ENCODE peak calls at places on chromosomes 3 and 15, in five cellular contexts. L is WTC11, Z is GM12878, D is HepG2, T is K562. X is an unnamed sample.

GRCh38 chr3:141769171-141769894 is 6.1 kb downstream of the GRK7 start:
- DNase-seq in Z (no peak), L (no peak), T (peak), D (peak), X (no peak)

GRCh38 chr3:107897471-107898180 is 193.2 kb downstream of the CD47 start:
- DNase-seq in Z (no peak), T (no peak), D (no peak), L (no peak), X (no peak)

GRCh38 chr3:61454806-61455205 is 106.6 kb upstream of the PTPRG start:
- DNase-seq in L (no peak), D (no peak), Z (no peak), T (no peak), X (no peak)

GRCh38 chr15:47551559-47551958 is 165.7 kb upstream of the SEMA6D start:
- DNase-seq in D (no peak), T (no peak), Z (no peak), L (no peak), X (no peak)

GRCh38 chr3:157029365-157029790 is 130.6 kb downstream of the CCNL1 start:
- DNase-seq in Z (peak), L (no peak), D (no peak), T (no peak), X (no peak)

GRCh38 chr3:138448631-138449030 is 14.2 kb downstream of the ESYT3 start:
- DNase-seq in Z (no peak), T (no peak), D (no peak), L (no peak), X (no peak)

GRCh38 chr15:39887832-39888231 is 32.2 kb downstream of the GPR176 start:
- DNase-seq in L (no peak), T (no peak), D (peak), Z (no peak), X (peak)

GRCh38 chr15:83352124-83352523 is 67.7 kb upstream of the BNC1 start:
- DNase-seq in L (no peak), Z (no peak), D (no peak), T (no peak), X (no peak)

GRCh38 chr15:72404356-72404755 is 6.3 kb downstream of the TMEM202 start:
- DNase-seq in D (no peak), T (no peak), L (no peak), Z (no peak), X (no peak)

GRCh38 chr15:64845183-64845611 is 3.5 kb downstream of the PLEKHO2 start:
- DNase-seq in D (no peak), Z (no peak), L (no peak), T (no peak), X (no peak)

GRCh38 chr3:124107491-124107890 is 115.6 kb upstream of the ROPN1 start:
- DNase-seq in D (no peak), L (no peak), Z (no peak), T (no peak), X (no peak)

GRCh38 chr3:62479276-62479675 is 105.9 kb upstream of the FEZF2 start:
- DNase-seq in D (no peak), L (no peak), Z (no peak), T (no peak), X (no peak)

GRCh38 chr3:52248816-52249547 is 3.4 kb downstream of the PPM1M start:
- DNase-seq in T (no peak), L (no peak), Z (no peak), D (no peak), X (no peak)

GRCh38 chr3:114155370-114155821 is 23.5 kb downstream of the DRD3 start:
- DNase-seq in D (peak), L (peak), T (peak), Z (no peak), X (peak)

GRCh38 chr3:158569717-158570244 is 1.2 kb upstream of the MLF1 start:
- DNase-seq in D (no peak), T (no peak), Z (no peak), L (no peak), X (no peak)

GRCh38 chr15:59315914-59316428 is 56.7 kb downstream of the MYO1E start:
- DNase-seq in L (no peak), Z (no peak), T (no peak), D (no peak), X (no peak)

GRCh38 chr15:66706225-66706732 is 4.2 kb downstream of the SMAD6 start:
- DNase-seq in L (peak), Z (no peak), D (no peak), T (peak), X (no peak)

GRCh38 chr3:131597816-131598215 is 95.0 kb upstream of the MRPL3 start:
- DNase-seq in L (no peak), D (peak), T (no peak), Z (no peak), X (no peak)

GRCh38 chr3:16665282-16665741 is 60.1 kb upstream of the DAZL start:
- DNase-seq in L (no peak), T (no peak), D (no peak), Z (no peak), X (peak)

GRCh38 chr15:44726568-44727461 is 9.5 kb upstream of the TRIM69 start:
- DNase-seq in D (peak), T (peak), L (no peak), Z (peak), X (peak)

GRCh38 chr3:55488398-55489055 is 1.4 kb upstream of the WNT5A start:
- DNase-seq in Z (peak), T (peak), D (no peak), L (peak), X (peak)

GRCh38 chr3:102206506-102207145 is 228.2 kb upstream of the ZPLD1 start:
- DNase-seq in L (no peak), Z (no peak), T (no peak), D (no peak), X (no peak)

GRCh38 chr15:40793216-40793989 is 13.5 kb upstream of the ZFYVE19 start:
- DNase-seq in Z (no peak), T (no peak), L (no peak), D (peak), X (peak)

GRCh38 chr3:42830437-42831320 is 21.4 kb downstream of the ACKR2 start:
- DNase-seq in D (peak), Z (no peak), L (peak), T (peak), X (peak)

GRCh38 chr15:74978503-74978902 is 16.9 kb upstream of the SCAMP5 start:
- DNase-seq in T (no peak), Z (no peak), L (no peak), D (no peak), X (no peak)

GRCh38 chr3:69948246-69948862 is 51.2 kb upstream of the SAMMSON start:
- DNase-seq in L (no peak), D (peak), T (peak), Z (no peak), X (no peak)

GRCh38 chr3:5465183-5465582 is 277.7 kb downstream of the EDEM1 start:
- DNase-seq in T (no peak), Z (no peak), L (no peak), D (no peak), X (no peak)

GRCh38 chr3:56192001-56192400 is 276.3 kb downstream of the ERC2 start:
- DNase-seq in D (no peak), Z (no peak), T (no peak), L (no peak), X (no peak)

GRCh38 chr3:150543531-150543930 is 2.8 kb downstream of the SERP1 start:
- DNase-seq in T (no peak), L (no peak), D (no peak), Z (no peak), X (no peak)

GRCh38 chr15:25186411-25186810 is 231.6 kb downstream of the SNRPN start:
- DNase-seq in Z (no peak), L (no peak), D (no peak), T (no peak), X (no peak)

GRCh38 chr3:122077293-122078234 is 22.4 kb downstream of the CD86 start:
- DNase-seq in D (no peak), Z (no peak), T (no peak), L (no peak), X (no peak)

GRCh38 chr15:81485806-81486205 is 111.8 kb upstream of the TMC3 start:
- DNase-seq in Z (no peak), D (no peak), L (no peak), T (no peak), X (no peak)

GRCh38 chr3:14600856-14601610 is 50.5 kb upstream of the CCDC174 start:
- DNase-seq in L (no peak), D (no peak), T (no peak), Z (no peak), X (no peak)

GRCh38 chr3:14599488-14599887 is 52.1 kb upstream of the CCDC174 start:
- DNase-seq in D (no peak), Z (no peak), L (no peak), T (no peak), X (no peak)

GRCh38 chr3:14600075-14600474 is 51.5 kb upstream of the CCDC174 start:
- DNase-seq in Z (no peak), D (no peak), L (no peak), T (no peak), X (no peak)

GRCh38 chr3:14595561-14595960 is 55.4 kb upstream of the GRIP2 start:
- DNase-seq in L (no peak), Z (no peak), T (no peak), D (no peak), X (no peak)

GRCh38 chr3:14598143-14598569 is 53.4 kb upstream of the CCDC174 start:
- DNase-seq in Z (no peak), L (peak), T (peak), D (no peak), X (peak)
- TF ChIP-seq ESRRA in Z (no peak), L (no peak), T (no peak), D (no peak), X (no peak)

DNA sequence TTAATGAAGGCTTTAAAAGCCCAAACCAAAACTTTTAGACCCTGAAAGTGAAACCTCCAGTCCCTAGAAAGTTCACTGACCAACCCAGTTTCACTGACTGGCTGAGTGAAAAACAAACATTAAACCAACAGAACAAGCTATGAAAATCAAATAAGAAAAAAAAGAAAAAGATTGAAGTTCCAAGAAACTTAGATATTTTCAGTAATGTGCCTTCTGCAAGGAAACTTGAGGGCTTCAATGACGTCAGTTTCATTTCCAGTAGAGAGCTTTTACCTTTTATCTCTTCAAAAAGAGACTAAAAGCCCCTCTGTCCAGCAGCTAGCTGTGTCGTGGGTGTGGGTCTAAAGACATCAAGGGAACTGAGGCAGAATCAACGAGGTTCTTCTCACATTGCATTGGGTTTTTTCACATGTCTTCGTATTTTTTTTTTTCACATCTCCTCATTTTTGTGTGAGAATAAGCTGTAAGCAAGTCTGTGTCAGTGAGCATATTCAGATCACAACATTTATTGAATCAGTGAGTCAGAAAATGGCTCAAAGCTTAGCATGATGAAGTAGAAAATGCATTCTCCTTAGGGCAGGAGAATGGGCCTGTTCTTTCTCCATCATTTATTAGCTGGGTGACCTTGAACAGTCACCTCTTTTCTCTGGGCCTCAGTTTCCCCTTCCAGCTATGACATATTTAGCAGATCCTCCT is 54.8 kb upstream of the BCL6 start:
- DNase-seq in T (no peak), L (no peak), D (no peak), Z (no peak), X (no peak)
- TF ChIP-seq ESRRA in T (no peak), L (no peak), D (no peak), Z (no peak), X (no peak)

DNA sequence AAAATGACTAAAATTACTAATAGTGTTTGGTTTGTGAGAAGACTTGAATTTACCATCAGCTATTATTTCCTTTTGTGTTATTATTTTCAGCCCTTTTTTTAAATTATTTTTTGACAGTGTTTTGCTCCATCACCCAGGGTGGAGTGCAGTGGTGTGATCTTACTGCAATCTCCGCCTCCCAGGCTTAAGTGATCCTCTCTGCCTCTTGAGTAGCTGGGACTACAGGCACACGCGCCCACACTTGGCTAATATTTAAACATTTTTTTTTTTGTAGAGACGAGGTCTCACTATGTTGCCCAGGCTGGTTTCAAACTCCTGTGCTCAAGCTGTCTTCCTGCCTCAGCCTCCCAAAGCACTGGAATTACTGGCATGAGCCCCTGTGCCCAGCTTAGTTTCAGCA is 31.7 kb upstream of the UTS2B start:
- DNase-seq in T (no peak), D (no peak), L (no peak), Z (no peak), X (no peak)
- TF ChIP-seq ESRRA in T (no peak), D (no peak), L (no peak), Z (no peak), X (no peak)

GRCh38 chr3:172143739-172144497 is 104.5 kb downstream of the FNDC3B start:
- DNase-seq in D (no peak), T (no peak), L (no peak), Z (no peak), X (no peak)
- TF ChIP-seq ESRRA in D (no peak), T (no peak), L (no peak), Z (no peak), X (no peak)

GRCh38 chr3:188025555-188025954 is 128.4 kb upstream of the LPP start:
- DNase-seq in Z (no peak), L (no peak), T (no peak), D (no peak), X (no peak)
- TF ChIP-seq ESRRA in Z (no peak), L (no peak), T (no peak), D (no peak), X (no peak)